ENCODE peak calls at places on chromosomes 2 and 18, in seven cellular contexts. V, Z, I, H, U, A and J are unnamed samples.
A peak's percentile ranks its signal among the peaks of the same experiment; 100 is the strongest.

GRCh38 chr18:31983976-31984375 is 34.6 kb upstream of the RNF125 start:
- DNase-seq in I (no peak), Z (peak; percentile 18), H (no peak), U (no peak), V (no peak), A (no peak), J (no peak)

GRCh38 chr2:225010804-225011203 is 31.5 kb downstream of the DOCK10 start:
- DNase-seq in U (no peak), H (no peak), I (no peak), Z (no peak), V (peak; percentile 31), A (no peak), J (no peak)

GRCh38 chr18:68469049-68469625 is 245.8 kb downstream of the TMX3 start:
- DNase-seq in I (no peak), U (no peak), H (no peak), A (no peak), Z (no peak), V (no peak), J (no peak)

GRCh38 chr2:26993768-26994167 is 23.3 kb downstream of the MAPRE3 start:
- DNase-seq in I (no peak), A (no peak), V (no peak), H (no peak), Z (peak; percentile 9), U (no peak), J (no peak)

GRCh38 chr2:234954551-234954992 is 2.8 kb downstream of the SH3BP4 start:
- DNase-seq in U (peak; percentile 73), Z (no peak), A (no peak), H (no peak), V (no peak), I (no peak), J (no peak)

GRCh38 chr2:230931556-230932231 is 6.7 kb upstream of the GPR55 start:
- DNase-seq in A (no peak), H (peak; percentile 79), V (no peak), U (peak; percentile 70), Z (no peak), I (no peak), J (peak; percentile 52)

GRCh38 chr2:85954918-85955420 is 66.2 kb upstream of the ST3GAL5 start:
- DNase-seq in V (no peak), Z (no peak), U (no peak), A (no peak), I (no peak), H (peak; percentile 23), J (no peak)

GRCh38 chr2:230723363-230723762 is 10.7 kb downstream of the CAB39 start:
- DNase-seq in V (no peak), H (no peak), Z (peak; percentile 69), A (no peak), I (no peak), U (no peak), J (no peak)

GRCh38 chr2:47193607-47194006 is 38.5 kb upstream of the STPG4 start:
- DNase-seq in U (no peak), V (no peak), I (no peak), A (no peak), H (peak; percentile 11), Z (no peak), J (no peak)

GRCh38 chr2:234468503-234468902 is 28.4 kb downstream of the ARL4C start:
- DNase-seq in V (no peak), A (no peak), I (no peak), Z (no peak), H (no peak), U (no peak), J (no peak)

GRCh38 chr18:54883816-54884604 is 55.7 kb downstream of the RAB27B start:
- DNase-seq in V (no peak), Z (no peak), U (no peak), I (no peak), H (no peak), A (no peak), J (no peak)

GRCh38 chr2:67322361-67323001 is 74.7 kb upstream of the ETAA1 start:
- DNase-seq in U (no peak), A (no peak), I (no peak), H (no peak), V (no peak), Z (no peak), J (peak; percentile 45)

GRCh38 chr2:236120829-236121228 is 47.4 kb downstream of the GBX2 start:
- DNase-seq in Z (no peak), U (no peak), V (no peak), A (no peak), H (no peak), I (no peak), J (no peak)

GRCh38 chr2:27638709-27639108 is 9.9 kb downstream of the GPN1 start:
- DNase-seq in V (peak; percentile 76), I (no peak), U (no peak), A (no peak), H (no peak), Z (no peak), J (no peak)

GRCh38 chr2:239947361-239948045 is 77.6 kb downstream of the NDUFA10 start:
- DNase-seq in H (peak; percentile 46), Z (no peak), V (no peak), I (no peak), A (no peak), U (peak; percentile 76), J (peak; percentile 21)

GRCh38 chr2:61962095-61962984 is 56.9 kb downstream of the COMMD1 start:
- DNase-seq in U (no peak), V (no peak), A (no peak), I (no peak), Z (no peak), H (no peak), J (no peak)

GRCh38 chr2:28717339-28717758 is 34.3 kb upstream of the PPP1CB start:
- DNase-seq in U (peak; percentile 79), I (no peak), V (no peak), A (peak; percentile 78), H (no peak), Z (no peak), J (peak; percentile 69)

GRCh38 chr18:70172225-70172624 is 33.3 kb downstream of the RTTN start:
- DNase-seq in Z (no peak), I (no peak), H (no peak), A (no peak), V (no peak), U (no peak), J (no peak)

GRCh38 chr2:98926601-98927000 is 9.4 kb downstream of the CRACDL start:
- DNase-seq in U (no peak), V (no peak), Z (no peak), I (no peak), H (no peak), A (no peak), J (no peak)

GRCh38 chr2:98921062-98921461 is 15.0 kb downstream of the CRACDL start:
- DNase-seq in Z (no peak), A (no peak), I (no peak), U (no peak), V (no peak), H (no peak), J (no peak)

GRCh38 chr2:98924038-98924437 is 12.0 kb downstream of the CRACDL start:
- DNase-seq in A (no peak), U (no peak), Z (no peak), V (no peak), I (no peak), H (no peak), J (no peak)

GRCh38 chr2:98924910-98925309 is 11.1 kb downstream of the CRACDL start:
- DNase-seq in I (no peak), Z (no peak), A (no peak), V (no peak), H (no peak), U (no peak), J (no peak)

GRCh38 chr2:98923244-98923940 is 12.6 kb downstream of the CRACDL start:
- DNase-seq in A (no peak), V (no peak), Z (no peak), I (no peak), H (no peak), U (no peak), J (no peak)
- TF ChIP-seq CTCF in A (no peak), V (no peak), Z (peak; percentile 48), I (no peak), H (no peak), U (no peak), J (peak; percentile 32)

DNA sequence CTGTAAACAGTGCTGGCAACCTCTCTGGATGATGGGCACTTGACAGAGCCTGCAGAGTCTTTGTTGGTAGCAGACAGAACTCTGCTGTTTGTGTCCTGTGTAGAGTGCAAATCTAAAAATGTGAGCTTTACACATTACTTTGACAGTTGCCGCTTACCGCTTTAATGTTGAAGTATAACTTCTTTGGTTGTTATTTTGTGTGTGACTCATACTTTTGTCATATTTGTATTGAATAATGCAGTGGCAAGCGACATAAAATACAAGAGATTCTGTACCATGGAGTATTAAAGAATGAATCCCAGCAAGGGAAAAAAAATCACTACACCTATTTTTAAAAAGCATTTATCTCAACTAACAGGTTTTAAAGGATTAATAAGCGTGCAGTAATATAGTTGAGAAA is 536.8 kb downstream of the XIRP2 start:
- DNase-seq in I (no peak), U (no peak), V (no peak), Z (no peak), H (no peak), A (no peak), J (no peak)
- TF ChIP-seq CTCF in I (no peak), U (no peak), V (no peak), Z (no peak), H (no peak), A (no peak), J (no peak)

GRCh38 chr2:237689569-237690131 is 62.3 kb downstream of the LRRFIP1 start:
- DNase-seq in Z (peak; percentile 59), H (no peak), A (no peak), I (no peak), U (no peak), V (no peak), J (no peak)

GRCh38 chr2:237687666-237688065 is 60.3 kb downstream of the LRRFIP1 start:
- DNase-seq in V (peak; percentile 96), A (peak; percentile 88), Z (no peak), I (peak; percentile 92), H (peak; percentile 92), U (peak; percentile 95), J (peak; percentile 88)

GRCh38 chr2:237688081-237688480 is 60.7 kb downstream of the LRRFIP1 start:
- DNase-seq in U (no peak), V (no peak), Z (no peak), H (no peak), I (no peak), A (no peak), J (no peak)

GRCh38 chr2:237685408-237685807 is 58.0 kb downstream of the LRRFIP1 start:
- DNase-seq in U (no peak), H (no peak), V (no peak), I (no peak), A (no peak), Z (no peak), J (no peak)

DNA sequence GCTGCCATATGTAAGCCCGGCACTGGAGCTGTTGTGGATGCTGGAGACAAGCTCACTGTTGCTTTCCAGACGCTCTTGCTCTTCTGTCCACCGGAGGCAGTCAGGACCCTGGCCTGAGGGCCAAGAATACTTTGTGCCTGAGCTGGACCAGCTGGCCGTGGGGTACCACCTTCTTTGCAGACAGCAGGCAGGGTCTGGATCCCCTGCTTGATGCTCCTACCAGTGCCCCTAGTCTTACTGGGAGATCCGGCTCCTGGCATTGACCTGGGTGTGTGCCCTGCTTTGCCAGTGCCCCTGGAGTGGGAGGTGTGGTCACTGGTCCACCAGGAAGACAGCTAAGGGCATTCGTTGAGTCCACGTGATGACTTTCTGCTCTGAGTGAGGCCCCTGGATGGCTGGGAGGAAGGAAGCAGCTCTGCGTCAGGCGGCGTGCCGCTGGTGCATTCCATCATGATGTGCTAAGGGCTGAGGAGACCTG is 59.3 kb downstream of the LRRFIP1 start:
- DNase-seq in A (no peak), H (no peak), V (no peak), Z (no peak), U (no peak), I (no peak), J (no peak)
- TF ChIP-seq CTCF in A (no peak), H (no peak), V (peak; percentile 43), Z (peak; percentile 30), U (no peak), I (no peak), J (peak; percentile 5)

GRCh38 chr2:175964195-175964594 is 37.9 kb downstream of the LNPK start:
- DNase-seq in I (no peak), H (no peak), V (no peak), U (no peak), Z (no peak), A (no peak), J (no peak)
- TF ChIP-seq CTCF in I (no peak), H (peak; percentile 32), V (no peak), U (peak; percentile 6), Z (peak; percentile 20), A (no peak), J (peak; percentile 32)